ENCODE peak calls at places on chromosomes 11 and 22, in seven cellular contexts. R, C, H, G, V, Y and D are unnamed samples.

GRCh38 chr11:120424970-120425332 is 86.6 kb upstream of the GRIK4 start:
- DNase-seq in R (no peak), C (no peak), H (no peak), G (no peak), V (no peak), Y (no peak), D (no peak)

GRCh38 chr11:103619480-103619879 is 417.0 kb upstream of the DDI1 start:
- DNase-seq in R (no peak), C (peak), H (no peak), G (no peak), V (no peak), Y (no peak), D (no peak)

GRCh38 chr11:33970984-33971466 is 79.1 kb upstream of the LMO2 start:
- DNase-seq in R (peak), C (peak), H (peak), G (peak), V (peak), Y (peak), D (peak)

GRCh38 chr11:21675049-21675616 is 517.8 kb upstream of the ANO5 start:
- DNase-seq in R (no peak), C (no peak), H (no peak), G (no peak), V (no peak), Y (no peak), D (no peak)

GRCh38 chr11:113481226-113481625 is 6.0 kb upstream of the DRD2 start:
- DNase-seq in R (no peak), C (no peak), H (no peak), G (no peak), V (no peak), Y (no peak), D (no peak)

GRCh38 chr11:3971756-3972404 is 116.4 kb downstream of the STIM1 start:
- DNase-seq in R (no peak), C (peak), H (peak), G (no peak), V (no peak), Y (no peak), D (no peak)

GRCh38 chr11:78365381-78365792 is 52.2 kb downstream of the GAB2 start:
- DNase-seq in R (no peak), C (peak), H (no peak), G (no peak), V (peak), Y (no peak), D (no peak)

GRCh38 chr11:123378096-123378495 is 52.0 kb upstream of the GRAMD1B start:
- DNase-seq in R (no peak), C (no peak), H (no peak), G (no peak), V (no peak), Y (no peak), D (no peak)

GRCh38 chr11:100930185-100930778 is 199.3 kb downstream of the PGR start:
- DNase-seq in R (no peak), C (peak), H (peak), G (no peak), V (peak), Y (no peak), D (no peak)

GRCh38 chr11:4593739-4594138 is at the start of gene OR52I1:
- DNase-seq in R (no peak), C (no peak), H (no peak), G (no peak), V (no peak), Y (no peak), D (no peak)

GRCh38 chr11:110711448-110711775 is 825 bp downstream of the ARHGAP20 start:
- DNase-seq in R (no peak), C (no peak), H (no peak), G (peak), V (no peak), Y (no peak), D (no peak)

GRCh38 chr11:110713469-110713776 is 1.2 kb upstream of the ARHGAP20 start:
- DNase-seq in R (no peak), C (no peak), H (no peak), G (no peak), V (no peak), Y (no peak), D (no peak)

GRCh38 chr11:110711776-110712642 is at the start of gene ARHGAP20:
- DNase-seq in R (no peak), C (peak), H (peak), G (peak), V (peak), Y (peak), D (no peak)

GRCh38 chr11:110710520-110711381 is 1.5 kb downstream of the ARHGAP20 start:
- DNase-seq in R (no peak), C (no peak), H (peak), G (peak), V (no peak), Y (peak), D (no peak)

GRCh38 chr11:110712643-110713468 is 619 bp upstream of the ARHGAP20 start:
- DNase-seq in R (no peak), C (no peak), H (peak), G (peak), V (peak), Y (no peak), D (no peak)
- H3K4me3 ChIP-seq in R (peak), C (peak), H (peak), G (peak), V (peak), Y (peak), D (peak)

DNA sequence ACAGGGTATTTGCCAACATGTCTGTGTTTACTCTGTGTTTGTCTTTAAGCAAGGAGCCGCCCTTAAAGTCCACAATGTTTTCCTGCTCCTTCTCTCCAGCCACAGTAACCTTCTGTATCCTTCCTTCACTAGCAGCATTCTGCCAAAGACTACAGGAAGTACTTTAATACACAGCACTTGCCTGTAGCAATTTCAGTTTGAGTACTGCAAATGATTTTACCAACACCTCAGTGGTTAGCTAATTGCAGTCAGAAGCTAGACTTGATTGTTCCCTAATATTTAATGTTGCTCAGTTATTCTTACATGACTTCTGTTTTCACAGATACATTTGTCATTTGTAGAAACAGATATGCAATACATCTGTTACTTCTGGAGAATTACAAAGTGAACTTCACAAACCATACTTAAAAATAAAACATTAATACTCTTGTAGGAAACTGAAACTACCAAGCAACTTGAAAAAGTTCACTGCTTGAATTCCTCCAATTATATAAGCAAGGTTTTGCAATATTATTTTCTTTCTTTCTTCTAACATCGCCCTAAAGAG is 69.1 kb downstream of the FCHSD2 start:
- DNase-seq in R (no peak), C (peak), H (peak), G (no peak), V (no peak), Y (no peak), D (peak)
- H3K4me3 ChIP-seq in R (no peak), C (peak), H (no peak), G (no peak), V (no peak), Y (no peak), D (no peak)

GRCh38 chr22:39665229-39665628 is 94.7 kb downstream of the CACNA1I start:
- DNase-seq in R (no peak), C (no peak), H (no peak), G (no peak), V (no peak), Y (no peak), D (no peak)
- H3K4me3 ChIP-seq in R (no peak), C (no peak), H (no peak), G (no peak), V (no peak), Y (no peak), D (no peak)

GRCh38 chr22:42343136-42343484 is 72.7 kb upstream of the TCF20 start:
- DNase-seq in R (no peak), C (peak), H (no peak), G (no peak), V (no peak), Y (no peak), D (no peak)

GRCh38 chr22:42341779-42342178 is 71.3 kb upstream of the TCF20 start:
- DNase-seq in R (no peak), C (no peak), H (no peak), G (no peak), V (no peak), Y (no peak), D (no peak)

GRCh38 chr22:42340150-42340549 is 69.7 kb upstream of the TCF20 start:
- DNase-seq in R (no peak), C (no peak), H (no peak), G (no peak), V (no peak), Y (no peak), D (no peak)

GRCh38 chr22:42342426-42343135 is 72.1 kb upstream of the TCF20 start:
- DNase-seq in R (no peak), C (no peak), H (no peak), G (no peak), V (no peak), Y (no peak), D (no peak)

DNA sequence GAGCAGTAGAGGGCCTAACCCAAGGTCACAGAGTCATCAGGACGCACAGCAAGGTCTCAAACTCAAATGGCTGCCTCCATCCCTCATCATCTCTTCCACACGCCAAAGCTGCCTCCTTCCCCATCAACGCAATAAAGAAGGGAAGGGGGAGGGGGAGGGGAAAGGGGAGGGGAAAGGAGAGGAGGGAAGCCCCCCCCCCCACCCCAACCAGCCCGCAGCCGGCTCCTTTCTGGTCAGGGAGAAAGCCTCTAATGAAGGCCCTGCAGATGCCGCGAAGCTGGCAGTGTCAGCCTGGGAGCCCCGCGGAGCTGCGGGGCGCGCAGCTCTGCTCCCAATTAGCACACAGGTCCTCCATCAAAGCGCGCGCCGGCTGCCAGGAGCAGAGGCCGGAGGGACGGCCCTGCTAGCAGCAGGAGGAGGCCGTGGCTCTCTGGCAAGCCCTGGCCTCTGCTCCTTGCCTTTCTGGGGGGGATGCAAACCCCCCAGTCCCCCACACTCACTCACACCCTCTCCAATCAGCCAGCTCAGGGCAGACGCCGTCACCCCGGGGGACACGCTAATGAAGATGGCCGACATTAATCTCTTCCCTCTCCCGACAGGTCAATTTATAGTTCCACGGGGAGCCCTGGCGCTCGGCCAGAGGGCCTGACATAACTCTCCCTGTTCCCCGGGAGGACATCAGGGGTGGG is 70.4 kb upstream of the TCF20 start:
- DNase-seq in R (no peak), C (no peak), H (no peak), G (peak), V (peak), Y (no peak), D (no peak)
- H3K4me3 ChIP-seq in R (no peak), C (no peak), H (no peak), G (no peak), V (peak), Y (no peak), D (no peak)

DNA sequence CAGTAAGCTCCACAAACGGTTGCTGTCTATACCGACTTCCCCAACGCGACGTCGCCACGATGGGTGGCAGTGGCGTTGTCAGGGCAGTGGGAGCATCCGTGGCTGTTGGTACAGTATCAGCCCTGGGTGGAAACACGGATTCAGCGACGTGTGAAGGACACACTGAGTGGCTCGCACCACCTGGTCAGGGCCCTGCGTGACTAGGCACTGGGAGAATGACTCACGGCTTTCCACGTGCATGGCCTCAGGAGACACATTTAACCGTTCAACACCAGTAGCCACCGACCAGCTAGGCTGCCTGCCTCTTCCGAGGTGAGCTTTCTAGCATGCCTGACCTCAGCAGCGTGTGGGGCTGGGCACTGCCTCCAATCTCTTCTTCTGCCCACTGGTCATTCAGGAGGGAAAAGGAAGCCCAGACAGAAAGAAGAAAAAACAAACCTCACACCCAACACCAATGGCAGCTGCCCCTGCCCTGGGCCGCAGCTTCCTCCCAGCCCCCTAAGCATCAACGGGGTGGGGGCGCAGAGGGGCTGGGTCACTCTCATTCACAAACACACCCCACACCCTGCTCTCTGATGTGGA is 59.0 kb downstream of the MYH9 start:
- DNase-seq in R (peak), C (peak), H (peak), G (peak), V (no peak), Y (no peak), D (peak)
- H3K4me3 ChIP-seq in R (peak), C (no peak), H (no peak), G (no peak), V (no peak), Y (no peak), D (no peak)